ENCODE peak calls at places on chromosomes 1 and 21, in nine cellular contexts. T, I, Y, O, R, V, C, P and A are unnamed samples.

GRCh38 chr21:40185208-40185607 is 318.0 kb downstream of the PCP4 start:
- DNase-seq in C (no peak), R (no peak), I (no peak), V (no peak), Y (no peak), T (no peak), O (no peak), P (no peak), A (no peak)

GRCh38 chr1:162736633-162737067 is 53.9 kb upstream of the HSD17B7 start:
- DNase-seq in O (no peak), V (no peak), I (no peak), R (no peak), P (no peak), T (no peak), Y (no peak), C (no peak), A (no peak)

GRCh38 chr21:35095859-35096291 is 46.8 kb upstream of the RUNX1 start:
- DNase-seq in Y (no peak), T (no peak), I (no peak), R (no peak), O (peak; percentile 47), V (no peak), C (no peak), P (no peak), A (no peak)

GRCh38 chr1:197486948-197487347 is 218.9 kb downstream of the CRB1 start:
- DNase-seq in P (no peak), O (peak; percentile 18), T (no peak), V (peak; percentile 51), Y (no peak), R (no peak), C (no peak), I (no peak), A (no peak)

GRCh38 chr1:169325117-169325516 is 42.5 kb downstream of the NME7 start:
- DNase-seq in I (no peak), T (no peak), C (no peak), O (no peak), Y (no peak), R (no peak), P (no peak), V (no peak), A (no peak)

GRCh38 chr1:228141871-228142615 is 2.0 kb downstream of the GUK1 start:
- DNase-seq in T (peak; percentile 85), C (peak; percentile 22), Y (peak; percentile 16), R (no peak), V (peak; percentile 33), P (peak; percentile 82), O (peak; percentile 16), I (no peak), A (peak; percentile 64)

GRCh38 chr1:50959303-50959912 is 659 bp downstream of the FAF1 start:
- DNase-seq in V (no peak), I (peak; percentile 47), T (peak; percentile 86), C (no peak), Y (no peak), O (peak; percentile 37), P (no peak), R (peak; percentile 26), A (no peak)

GRCh38 chr21:45535341-45536081 is 6.7 kb downstream of the SLC19A1 start:
- DNase-seq in I (peak; percentile 74), R (no peak), C (peak; percentile 76), T (peak; percentile 81), P (peak; percentile 84), Y (peak; percentile 14), O (no peak), V (peak; percentile 28), A (peak; percentile 83)

GRCh38 chr1:32761253-32761877 is 55.8 kb downstream of the YARS1 start:
- DNase-seq in I (no peak), V (no peak), O (peak; percentile 81), Y (peak; percentile 65), T (peak; percentile 92), C (peak; percentile 90), P (no peak), R (peak; percentile 84), A (peak; percentile 79)

GRCh38 chr1:200771625-200772555 is 33.2 kb downstream of the CAMSAP2 start:
- DNase-seq in Y (no peak), O (no peak), C (no peak), V (no peak), T (no peak), I (no peak), P (no peak), R (no peak), A (no peak)

GRCh38 chr21:42439284-42440186 is 35.8 kb downstream of the UBASH3A start:
- DNase-seq in C (no peak), T (no peak), P (peak; percentile 66), O (no peak), I (peak; percentile 47), Y (no peak), V (no peak), R (no peak), A (no peak)

GRCh38 chr1:53198241-53198651 is 1.6 kb downstream of the CPT2 start:
- DNase-seq in C (no peak), V (peak; percentile 61), R (no peak), I (no peak), O (no peak), T (peak; percentile 86), Y (no peak), P (no peak), A (no peak)

GRCh38 chr1:100616121-100616621 is 78.2 kb downstream of the GPR88 start:
- DNase-seq in R (no peak), C (no peak), P (no peak), Y (no peak), T (no peak), O (no peak), V (no peak), I (no peak), A (no peak)

GRCh38 chr1:211613108-211613947 is 34.4 kb upstream of the SLC30A1 start:
- DNase-seq in O (peak; percentile 94), I (peak; percentile 95), C (peak; percentile 52), R (peak; percentile 88), V (peak; percentile 89), P (peak; percentile 89), T (peak; percentile 97), Y (peak; percentile 52), A (no peak)

GRCh38 chr1:229022595-229023350 is 248.1 kb upstream of the RAB4A start:
- DNase-seq in V (no peak), P (no peak), C (no peak), I (peak; percentile 68), Y (no peak), T (no peak), O (no peak), R (no peak), A (peak; percentile 46)

GRCh38 chr21:39720126-39720778 is 24.7 kb upstream of the IGSF5 start:
- DNase-seq in R (no peak), V (no peak), C (no peak), P (no peak), Y (no peak), O (no peak), T (no peak), I (no peak), A (no peak)

GRCh38 chr1:19083081-19083480 is 126.6 kb upstream of the IFFO2 start:
- DNase-seq in V (no peak), Y (no peak), I (peak; percentile 61), C (no peak), T (peak; percentile 74), O (peak; percentile 41), P (no peak), R (no peak), A (no peak)

GRCh38 chr1:115041654-115042053 is 12.0 kb downstream of the TSHB start:
- DNase-seq in R (no peak), Y (no peak), P (no peak), T (no peak), C (no peak), O (no peak), V (no peak), I (no peak), A (no peak)
- TF ChIP-seq CTCF in R (no peak), Y (no peak), P (no peak), T (no peak), C (no peak), O (peak; percentile 23), V (no peak), I (no peak), A (no peak)

GRCh38 chr1:174239541-174239940 is 80.2 kb downstream of the RABGAP1L start:
- DNase-seq in C (no peak), R (no peak), Y (no peak), O (no peak), P (no peak), T (no peak), I (no peak), V (no peak), A (no peak)
- H3K4me3 ChIP-seq in C (no peak overlapping the region), R (no peak overlapping the region), Y (no peak overlapping the region), O (no peak overlapping the region), P (no peak overlapping the region), T (no peak overlapping the region), I (no peak overlapping the region), V (no peak overlapping the region), A (no peak overlapping the region)

GRCh38 chr1:183471748-183472487 is 381 bp upstream of the SMG7 start:
- DNase-seq in R (peak; percentile 94), O (peak; percentile 98), T (peak; percentile 99), V (peak; percentile 99), Y (peak; percentile 99), C (peak; percentile 94), P (peak; percentile 99), I (peak; percentile 96), A (peak; percentile 95)
- TF ChIP-seq POLR2A in R (no peak), O (no peak), T (no peak), V (peak; percentile 28), Y (peak; percentile 28), C (no peak), P (no peak), I (peak; percentile 45), A (no peak)

DNA sequence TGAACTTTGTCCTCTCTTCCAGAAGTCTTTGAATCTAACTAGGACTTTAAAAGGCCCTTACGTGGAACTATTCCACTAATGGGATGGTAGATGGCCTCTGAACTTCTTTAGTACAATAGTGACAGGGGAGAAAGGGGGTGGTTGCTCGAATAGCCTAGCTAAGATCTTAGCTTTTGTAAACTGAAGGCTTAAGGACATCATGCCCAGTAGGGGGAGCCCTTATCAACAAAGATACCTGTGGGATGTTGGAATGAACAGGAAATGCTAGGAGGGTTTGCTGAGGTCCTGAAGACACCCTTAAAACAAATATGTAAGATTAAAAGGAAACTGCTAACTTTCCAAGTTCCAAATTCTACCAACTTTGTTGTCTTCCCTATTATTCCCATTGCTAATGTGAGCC is 33.2 kb downstream of the NHLH2 start:
- DNase-seq in Y (peak; percentile 27), P (no peak), C (peak; percentile 67), T (no peak), O (peak; percentile 66), R (peak; percentile 62), I (peak; percentile 86), V (no peak), A (no peak)
- TF ChIP-seq CTCF in Y (no peak), P (peak; percentile 57), C (peak; percentile 48), T (no peak), O (peak; percentile 73), R (peak; percentile 60), I (peak; percentile 67), V (peak; percentile 55), A (peak; percentile 39)

DNA sequence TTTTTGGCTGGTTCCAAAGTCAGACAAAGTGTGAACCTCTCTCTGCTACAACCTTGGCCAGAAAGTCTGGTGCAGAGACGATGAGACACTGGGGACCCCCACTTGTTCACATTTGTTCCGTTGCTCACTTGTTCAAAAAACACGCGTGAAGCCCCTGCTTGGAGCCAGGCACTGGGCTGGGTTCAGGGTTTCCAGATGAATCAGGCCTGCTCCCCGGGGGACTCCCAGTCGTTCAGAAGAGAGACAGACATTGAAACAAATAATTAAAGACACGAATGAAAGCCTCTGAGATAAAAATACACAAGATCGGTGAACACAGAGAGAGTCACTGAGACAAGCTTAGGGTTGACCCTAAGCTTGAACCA is 101.5 kb upstream of the RUNX3 start:
- DNase-seq in R (no peak), C (no peak), Y (no peak), P (no peak), I (no peak), V (no peak), O (no peak), T (no peak), A (no peak)
- H3K4me3 ChIP-seq in R (no peak overlapping the region), C (no peak overlapping the region), Y (no peak overlapping the region), P (no peak overlapping the region), I (no peak overlapping the region), V (no peak overlapping the region), O (no peak overlapping the region), T (no peak overlapping the region), A (no peak overlapping the region)

GRCh38 chr1:226904772-226905171 is 34.4 kb downstream of the PSEN2 start:
- DNase-seq in P (no peak), C (no peak), V (no peak), O (no peak), T (no peak), I (no peak), R (no peak), Y (no peak), A (no peak)
- TF ChIP-seq POLR2A in P (no peak), C (no peak), V (no peak), O (no peak), T (no peak), I (no peak), R (no peak), Y (no peak), A (no peak)